ENCODE peak calls at places on chromosomes 5 and 9, in six cellular contexts. J is IMR-90, V is H1, N is PC-3, I is adrenal gland, X is heart left ventricle. T is an unnamed sample. For H3K9me3, the result is how much of the 10 kb centered on the place peaks cover.

GRCh38 chr5:394671-395155 is 48.3 kb upstream of the EXOC3 start:
- DNase-seq in J (no peak), V (no peak), N (no peak), I (no peak), X (no peak), T (no peak)

GRCh38 chr5:35230043-35230611 is at the start of gene PRLR:
- DNase-seq in J (peak), V (no peak), N (peak), I (peak), X (peak), T (no peak)

GRCh38 chr5:137462816-137463520 is 36.2 kb downstream of the SPOCK1 start:
- DNase-seq in J (no peak), V (no peak), N (peak), I (no peak), X (no peak), T (no peak)

GRCh38 chr5:37111426-37112382 is 137.5 kb downstream of the CPLANE1 start:
- DNase-seq in J (no peak), V (no peak), N (no peak), I (no peak), X (no peak), T (no peak)

GRCh38 chr5:94181940-94182339 is 436.5 kb downstream of the KIAA0825 start:
- DNase-seq in J (peak), V (no peak), N (no peak), I (no peak), X (no peak), T (no peak)

GRCh38 chr5:129664336-129664937 is 83.5 kb upstream of the MINAR2 start:
- DNase-seq in J (peak), V (no peak), N (peak), I (peak), X (peak), T (no peak)

GRCh38 chr5:152676177-152676576 is 271.1 kb upstream of the NMUR2 start:
- DNase-seq in J (no peak), V (no peak), N (no peak), I (no peak), X (no peak), T (no peak)

GRCh38 chr9:38227656-38228055 is 158.6 kb upstream of the SHB start:
- DNase-seq in J (peak), V (no peak), N (peak), I (peak), X (no peak), T (no peak)

GRCh38 chr5:83026930-83027687 is 50.1 kb downstream of the TMEM167A start:
- DNase-seq in J (peak), V (peak), N (no peak), I (no peak), X (no peak), T (no peak)

GRCh38 chr5:7852988-7853387 is 2.1 kb upstream of the CFAP90 start:
- DNase-seq in J (no peak), V (no peak), N (no peak), I (no peak), X (no peak), T (no peak)

GRCh38 chr5:76766746-76767145 is 50.8 kb downstream of the F2R start:
- DNase-seq in J (peak), V (no peak), N (peak), I (no peak), X (no peak), T (no peak)

GRCh38 chr5:154472871-154473580 is 5.0 kb downstream of the HAND1 start:
- DNase-seq in J (no peak), V (no peak), N (no peak), I (no peak), X (peak), T (no peak)

GRCh38 chr5:117812866-117813265 is 1175.5 kb downstream of the DTWD2 start:
- DNase-seq in J (no peak), V (no peak), N (no peak), I (no peak), X (no peak), T (no peak)

GRCh38 chr5:162209005-162209605 is 141.5 kb downstream of the GABRG2 start:
- DNase-seq in J (no peak), V (peak), N (peak), I (peak), X (peak), T (no peak)

GRCh38 chr9:113471143-113471542 is 7.6 kb downstream of the RGS3 start:
- DNase-seq in J (no peak), V (no peak), N (no peak), I (no peak), X (no peak), T (no peak)

GRCh38 chr5:157294692-157295091 is 28.8 kb downstream of the CYFIP2 start:
- DNase-seq in J (no peak), V (no peak), N (peak), I (no peak), X (no peak), T (no peak)

GRCh38 chr5:175683921-175684320 is 26.1 kb downstream of the HRH2 start:
- DNase-seq in J (no peak), V (no peak), N (no peak), I (no peak), X (no peak), T (no peak)

GRCh38 chr5:84202136-84202535 is 182.5 kb downstream of the EDIL3 start:
- DNase-seq in J (peak), V (no peak), N (no peak), I (no peak), X (no peak), T (no peak)

GRCh38 chr9:36642817-36643216 is 70.1 kb downstream of the MELK start:
- DNase-seq in J (no peak), V (no peak), N (no peak), I (no peak), X (no peak), T (no peak)

GRCh38 chr9:110986529-110986928 is 51.7 kb downstream of the LPAR1 start:
- DNase-seq in J (peak), V (no peak), N (no peak), I (no peak), X (no peak), T (no peak)

GRCh38 chr9:84153885-84154284 is 173.3 kb downstream of the RMI1 start:
- DNase-seq in J (peak), V (no peak), N (peak), I (no peak), X (no peak), T (no peak)

GRCh38 chr5:32711693-32712462 is 757 bp downstream of the NPR3 start:
- DNase-seq in J (peak), V (no peak), N (peak), I (peak), X (peak), T (no peak)

GRCh38 chr5:132839426-132840301 is 9.2 kb upstream of the SHROOM1 start:
- DNase-seq in J (peak), V (no peak), N (peak), I (no peak), X (no peak), T (no peak)

GRCh38 chr5:74296685-74297084 is 343.8 kb downstream of the ENC1 start:
- DNase-seq in J (peak), V (no peak), N (no peak), I (no peak), X (no peak), T (no peak)

GRCh38 chr9:124810513-124811355 is 33.8 kb downstream of the OLFML2A start:
- DNase-seq in J (peak), V (peak), N (peak), I (no peak), X (no peak), T (no peak)

GRCh38 chr9:89702401-89702800 is 97.6 kb downstream of the GADD45G start:
- DNase-seq in J (no peak), V (no peak), N (no peak), I (no peak), X (no peak), T (no peak)

DNA sequence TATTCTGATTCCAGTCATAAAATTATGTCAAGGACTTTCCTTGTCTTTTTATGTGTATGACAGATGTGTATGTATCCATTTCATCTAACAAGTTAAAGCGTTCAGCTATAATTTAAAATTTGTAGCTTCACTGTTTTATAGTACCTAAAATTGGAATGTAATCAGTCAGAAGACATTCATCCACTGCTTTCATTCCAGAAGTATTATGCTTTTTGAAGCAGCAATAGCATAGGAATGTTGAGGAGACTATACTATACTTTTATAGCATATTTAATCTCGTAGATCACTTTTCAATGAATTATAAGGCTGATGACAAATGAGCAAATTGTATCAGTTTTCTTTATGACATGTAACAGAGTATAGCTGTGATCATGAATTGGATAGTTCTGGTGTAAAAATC is 6.9 kb downstream of the PCDHGA12 start:
- DNase-seq in J (peak), V (no peak), N (no peak), I (no peak), X (no peak), T (no peak)
- H3K9me3 ChIP-seq in J (under half), V (under half), N (under half), I (under half), X (half or more), T (under half)

GRCh38 chr9:12178634-12179033 is 514.6 kb upstream of the TYRP1 start:
- DNase-seq in J (no peak), V (no peak), N (no peak), I (no peak), X (no peak), T (no peak)
- H3K9me3 ChIP-seq in J (under half), V (under half), N (under half), I (under half), X (under half), T (under half)

DNA sequence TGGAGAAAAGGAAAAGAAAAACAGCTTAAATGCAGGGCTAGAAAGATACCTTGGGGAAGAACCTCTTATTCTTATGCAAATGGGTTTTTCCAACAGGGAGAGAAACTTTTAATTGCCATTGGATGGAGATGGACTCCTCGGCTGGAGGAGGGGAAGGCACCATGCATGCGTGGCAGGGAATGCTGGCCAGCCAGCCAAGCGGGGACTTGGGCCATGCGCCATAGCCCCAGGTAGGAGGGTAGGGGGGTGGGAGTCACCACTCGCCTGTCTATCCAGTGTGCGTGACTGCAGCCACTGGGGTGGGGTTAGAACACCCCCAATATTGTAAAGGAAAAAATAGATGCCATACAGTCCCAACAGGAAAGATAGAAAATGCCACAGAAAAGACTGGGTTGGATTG is 119.9 kb upstream of the ELAVL2 start:
- DNase-seq in J (no peak), V (no peak), N (no peak), I (no peak), X (no peak), T (no peak)
- H3K9me3 ChIP-seq in J (under half), V (under half), N (under half), I (under half), X (under half), T (under half)

DNA sequence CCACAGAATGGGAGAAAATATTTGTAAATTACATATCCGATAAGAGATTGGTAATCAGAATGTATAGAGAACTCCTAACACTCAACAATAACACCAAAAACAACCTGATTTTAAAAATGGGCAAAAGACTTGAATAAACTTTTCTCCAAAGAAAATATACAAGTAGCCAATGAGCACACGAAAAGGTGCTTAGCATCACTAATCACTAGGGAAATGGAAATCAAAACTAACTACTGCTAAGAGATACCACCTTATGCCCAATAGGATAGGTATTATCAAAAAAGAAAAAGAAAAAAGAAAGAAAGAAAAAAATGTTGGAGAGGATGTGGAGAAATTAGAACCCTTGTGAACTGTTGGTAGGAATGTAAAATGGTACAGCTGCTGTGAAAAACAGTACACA is 212.1 kb downstream of the TLR4 start:
- DNase-seq in J (no peak), V (no peak), N (no peak), I (no peak), X (no peak), T (no peak)
- H3K9me3 ChIP-seq in J (under half), V (under half), N (under half), I (under half), X (under half), T (under half)

DNA sequence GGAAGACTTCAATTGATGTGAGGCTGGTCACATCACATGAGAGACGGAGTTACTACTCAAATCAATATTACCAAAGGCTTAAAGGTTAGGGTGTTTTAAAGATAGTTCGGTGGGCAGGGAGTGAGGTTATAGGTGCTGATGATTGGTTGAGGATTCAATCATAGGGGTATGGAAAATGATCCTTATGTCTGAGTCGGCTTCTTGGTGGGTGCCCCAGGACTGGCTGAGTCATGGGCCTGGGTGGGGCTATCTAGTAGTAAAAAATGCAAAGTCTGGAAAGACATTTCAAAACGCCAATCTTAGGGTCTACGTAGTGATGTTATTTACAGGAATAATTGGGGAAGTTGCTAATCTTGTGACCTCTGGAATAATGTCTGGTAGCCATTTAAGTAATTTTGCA is 15.2 kb upstream of the SPIN1 start:
- DNase-seq in J (no peak), V (no peak), N (no peak), I (no peak), X (no peak), T (no peak)
- H3K9me3 ChIP-seq in J (under half), V (under half), N (under half), I (under half), X (under half), T (under half)

DNA sequence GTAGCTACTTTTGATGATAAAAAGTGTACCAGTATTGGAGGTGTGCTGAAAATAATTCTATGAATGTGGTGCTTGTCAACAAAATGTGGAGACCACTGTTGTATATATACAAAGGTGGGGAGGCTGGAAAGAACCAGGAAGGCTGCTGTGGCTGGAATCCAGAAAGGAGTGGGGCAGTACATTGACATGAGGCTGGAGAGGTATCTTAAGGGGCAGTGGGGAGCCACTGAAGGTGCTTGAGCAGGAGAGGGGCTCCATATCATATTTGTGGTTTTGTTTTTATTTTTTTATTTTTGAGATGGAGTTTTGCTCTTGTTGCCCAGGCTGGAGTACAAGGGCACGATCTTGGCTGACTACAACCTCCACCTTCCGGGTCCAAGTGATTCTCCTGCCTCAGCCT is 87.9 kb upstream of the NEURL1B start:
- DNase-seq in J (no peak), V (no peak), N (no peak), I (no peak), X (no peak), T (no peak)
- H3K9me3 ChIP-seq in J (under half), V (under half), N (under half), I (under half), X (under half), T (under half)

GRCh38 chr5:180253036-180253824 is 38.7 kb downstream of the MAPK9 start:
- DNase-seq in J (no peak), V (no peak), N (no peak), I (no peak), X (no peak), T (no peak)

GRCh38 chr5:180250329-180250728 is 41.3 kb upstream of the RASGEF1C start:
- DNase-seq in J (no peak), V (no peak), N (no peak), I (no peak), X (no peak), T (no peak)

GRCh38 chr5:180251887-180252286 is 40.0 kb downstream of the MAPK9 start:
- DNase-seq in J (no peak), V (no peak), N (no peak), I (no peak), X (no peak), T (no peak)

GRCh38 chr5:180251141-180251540 is 40.7 kb downstream of the MAPK9 start:
- DNase-seq in J (no peak), V (no peak), N (no peak), I (no peak), X (no peak), T (no peak)
- H3K9me3 ChIP-seq in J (half or more), V (under half), N (under half), I (under half), X (half or more), T (under half)

GRCh38 chr9:96762562-96762961 is 15.3 kb downstream of the ZNF510 start:
- DNase-seq in J (no peak), V (no peak), N (no peak), I (no peak), X (no peak), T (no peak)
- H3K9me3 ChIP-seq in J (half or more), V (half or more), N (half or more), I (under half), X (half or more), T (half or more)

GRCh38 chr5:167250996-167251395 is 1040.4 kb upstream of the WWC1 start:
- DNase-seq in J (no peak), V (no peak), N (no peak), I (no peak), X (no peak), T (no peak)
- H3K9me3 ChIP-seq in J (under half), V (under half), N (under half), I (under half), X (under half), T (under half)